ENCODE peak calls at places on chromosomes 11 and 22, in nine cellular contexts. I is dorsolateral prefrontal cortex, B is cardiac muscle cell, A is psoas muscle, K is adrenal gland, F is IMR-90, Q is A549, E is GM12878, C is AG04450. L is an unnamed sample.
A peak's percentile ranks its signal among the peaks of the same experiment; 100 is the strongest.

GRCh38 chr22:36350751-36351594 is 36.8 kb downstream of the MYH9 start:
- DNase-seq in E (no peak), F (peak; percentile 75), C (no peak), I (no peak), A (no peak), Q (peak; percentile 66), K (peak; percentile 67), B (no peak), L (no peak)

GRCh38 chr11:108338750-108339149 is 115.9 kb downstream of the ATM start:
- DNase-seq in F (no peak), K (no peak), Q (no peak), A (no peak), I (no peak), B (no peak), E (no peak), C (no peak), L (no peak)

GRCh38 chr22:35549338-35549737 is 8.7 kb downstream of the RASD2 start:
- DNase-seq in K (peak; percentile 87), Q (no peak), E (no peak), F (no peak), I (no peak), C (no peak), A (no peak), B (no peak), L (no peak)

GRCh38 chr22:20884454-20884853 is 25.6 kb downstream of the SNAP29 start:
- DNase-seq in E (no peak), B (no peak), Q (no peak), A (no peak), F (no peak), C (no peak), I (no peak), K (no peak), L (no peak)

GRCh38 chr11:134524201-134524600 is 112.2 kb upstream of the B3GAT1 start:
- DNase-seq in Q (no peak), B (no peak), C (no peak), A (peak; percentile 11), E (no peak), K (no peak), I (peak; percentile 14), F (no peak), L (no peak)

GRCh38 chr11:36775157-36775556 is 177.1 kb upstream of the RAG2 start:
- DNase-seq in B (no peak), K (no peak), I (no peak), Q (no peak), E (no peak), A (no peak), C (no peak), F (no peak), L (no peak)

GRCh38 chr11:69055598-69056516 is 7.1 kb downstream of the TPCN2 start:
- DNase-seq in F (no peak), A (no peak), C (no peak), Q (no peak), I (peak; percentile 71), K (peak; percentile 46), E (peak; percentile 94), B (no peak), L (peak; percentile 85)

GRCh38 chr22:36355362-36355761 is 32.4 kb downstream of the MYH9 start:
- DNase-seq in E (no peak), C (no peak), A (no peak), B (peak; percentile 70), I (no peak), Q (no peak), K (no peak), F (peak; percentile 52), L (no peak)

GRCh38 chr22:50672471-50673230 is at the start of gene SHANK3:
- DNase-seq in A (peak; percentile 80), F (no peak), I (no peak), K (peak; percentile 57), Q (no peak), E (no peak), B (peak; percentile 21), C (no peak), L (no peak)

GRCh38 chr22:46763051-46763705 is 728 bp downstream of the TBC1D22A start:
- DNase-seq in C (no peak), Q (no peak), K (no peak), F (peak; percentile 7), E (no peak), B (peak; percentile 56), A (peak; percentile 82), I (no peak), L (no peak)

GRCh38 chr22:50435701-50436115 is 39.1 kb downstream of the SBF1 start:
- DNase-seq in C (no peak), I (peak; percentile 7), K (no peak), A (no peak), E (no peak), Q (no peak), F (no peak), B (no peak), L (no peak)

GRCh38 chr11:116471608-116472007 is 301.2 kb downstream of the BUD13 start:
- DNase-seq in B (peak; percentile 36), Q (no peak), A (no peak), C (no peak), F (peak; percentile 3), E (no peak), I (no peak), K (no peak), L (no peak)

GRCh38 chr11:40302669-40303068 is 1156.8 kb downstream of the LRRC4C start:
- DNase-seq in E (no peak), I (no peak), B (peak; percentile 65), F (peak; percentile 46), C (no peak), Q (no peak), K (no peak), A (no peak), L (no peak)

GRCh38 chr11:41039592-41039991 is 419.9 kb downstream of the LRRC4C start:
- DNase-seq in F (no peak), A (no peak), Q (no peak), B (no peak), C (no peak), I (no peak), E (no peak), K (no peak), L (no peak)

DNA sequence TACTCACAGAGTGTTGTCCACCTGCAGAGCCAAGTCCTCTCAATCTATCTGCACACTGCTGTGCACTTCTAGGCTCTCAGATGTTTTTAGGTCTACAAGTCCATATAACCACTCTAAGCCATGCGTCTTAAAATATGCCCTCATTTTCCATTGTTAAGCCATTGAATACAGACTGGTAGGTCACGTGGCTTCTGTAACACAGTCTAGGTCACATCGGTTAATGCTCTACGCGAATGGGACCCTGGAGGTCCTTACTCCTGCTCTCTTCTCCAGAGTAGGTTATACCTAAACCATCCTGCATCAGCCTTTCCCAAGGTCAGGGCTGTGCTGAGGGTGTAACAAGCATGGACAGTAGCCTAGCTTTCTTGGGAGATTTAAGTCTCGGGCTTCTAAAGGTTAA is 819 bp downstream of the JAML start:
- DNase-seq in F (no peak), E (no peak), I (no peak), C (no peak), Q (no peak), B (no peak), K (no peak), A (no peak), L (no peak)
- H3K27ac ChIP-seq in F (no peak overlapping the region), E (no peak overlapping the region), I (no peak overlapping the region), C (no peak overlapping the region), Q (no peak overlapping the region), B (no peak overlapping the region), K (no peak overlapping the region), A (no peak overlapping the region), L (peak overlapping the region; percentile 76)

GRCh38 chr11:101617735-101618332 is 34.0 kb upstream of the TRPC6 start:
- DNase-seq in F (peak; percentile 52), C (no peak), A (no peak), K (no peak), B (no peak), Q (no peak), I (no peak), E (no peak), L (no peak)

GRCh38 chr11:101618691-101619090 is 34.9 kb upstream of the TRPC6 start:
- DNase-seq in A (no peak), C (peak; percentile 44), F (peak; percentile 93), E (no peak), I (no peak), K (no peak), Q (no peak), B (no peak), L (no peak)

DNA sequence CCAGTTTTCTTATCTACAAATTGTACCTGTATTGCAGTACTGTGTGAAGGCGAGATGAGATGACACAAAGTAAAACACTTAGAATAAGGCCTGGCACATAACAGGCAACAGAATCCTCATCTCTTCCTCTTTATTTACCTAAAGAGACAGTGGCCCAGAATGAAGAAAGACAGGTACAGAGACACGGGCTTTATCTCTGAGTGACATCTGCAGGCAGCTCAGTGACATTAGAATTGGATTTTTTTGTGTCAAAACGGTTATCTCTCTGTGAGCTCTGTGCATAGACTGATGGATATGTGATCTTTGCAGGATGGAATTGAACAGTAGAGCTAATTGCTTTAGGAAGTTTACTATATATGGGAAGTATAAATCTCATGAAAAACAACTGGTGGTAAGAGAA is 36.2 kb upstream of the TRPC6 start:
- DNase-seq in Q (no peak), C (no peak), K (no peak), I (no peak), E (no peak), A (no peak), F (no peak), B (no peak), L (no peak)
- TF ChIP-seq CTCF in Q (no peak), C (no peak), K (no peak), I (no peak), E (peak; percentile 9), A (no peak), F (no peak), B (no peak), L (no peak)

GRCh38 chr11:63764712-63765631 is 3.6 kb downstream of the ZFTA start:
- DNase-seq in K (peak; percentile 76), B (peak; percentile 48), E (no peak), I (no peak), C (no peak), Q (no peak), F (no peak), A (no peak), L (no peak)

GRCh38 chr11:63764201-63764711 is 4.3 kb downstream of the ZFTA start:
- DNase-seq in B (no peak), E (no peak), A (peak; percentile 53), Q (no peak), F (no peak), K (no peak), C (no peak), I (no peak), L (no peak)

GRCh38 chr11:63766501-63767270 is 1.9 kb downstream of the ZFTA start:
- DNase-seq in K (no peak), B (no peak), Q (no peak), C (no peak), E (no peak), I (no peak), A (peak; percentile 50), F (no peak), L (no peak)

GRCh38 chr11:63767415-63768231 is 952 bp downstream of the ZFTA start:
- DNase-seq in C (peak; percentile 37), A (peak; percentile 74), B (peak; percentile 87), E (no peak), K (peak; percentile 64), Q (peak; percentile 66), I (no peak), F (peak; percentile 74), L (peak; percentile 68)

GRCh38 chr11:63765688-63766241 is 2.8 kb downstream of the ZFTA start:
- DNase-seq in I (no peak), F (no peak), K (no peak), A (peak; percentile 55), E (no peak), B (no peak), Q (no peak), C (no peak), L (no peak)
- H3K4me3 ChIP-seq in I (no peak overlapping the region), F (no peak overlapping the region), K (no peak overlapping the region), A (no peak overlapping the region), E (no peak overlapping the region), B (no peak overlapping the region), Q (no peak overlapping the region), C (no peak overlapping the region), L (no peak overlapping the region)

GRCh38 chr11:59611570-59612565 is 3.7 kb downstream of the OSBP start:
- DNase-seq in B (no peak), I (no peak), K (no peak), C (peak; percentile 30), A (no peak), Q (no peak), F (peak; percentile 67), E (no peak), L (no peak)
- H3K27ac ChIP-seq in B (peak overlapping the region; percentile 94), I (no peak overlapping the region), K (no peak overlapping the region), C (no peak overlapping the region), A (peak overlapping the region; percentile 98), Q (no peak overlapping the region), F (no peak overlapping the region), E (no peak overlapping the region), L (no peak overlapping the region)

L was measured in upper lobe of right lung.